ENCODE peak calls at places on chromosomes 3 and 15, in six cellular contexts. W is left ventricle myocardium superior, S is HCT116, N is left ventricle myocardium inferior, H is GM12891, Z is T-helper 2 cell. T is an unnamed sample.

GRCh38 chr3:112640333-112640863 is 545 bp downstream of the CCDC80 start:
- DNase-seq in N (no peak), H (no peak), W (no peak), Z (no peak), S (no peak), T (no peak)

GRCh38 chr3:33722186-33722585 is 4.1 kb upstream of the CLASP2 start:
- DNase-seq in S (no peak), W (no peak), H (no peak), Z (no peak), N (no peak), T (no peak)

GRCh38 chr3:107124885-107125284 is 252.4 kb upstream of the CCDC54 start:
- DNase-seq in W (peak), Z (no peak), N (peak), H (no peak), S (no peak), T (no peak)

GRCh38 chr15:63699391-63699790 is 102.2 kb downstream of the FBXL22 start:
- DNase-seq in N (no peak), H (no peak), Z (no peak), S (no peak), W (no peak), T (no peak)

GRCh38 chr3:142117052-142117451 is 32.3 kb downstream of the TFDP2 start:
- DNase-seq in W (no peak), S (peak), H (no peak), N (no peak), Z (no peak), T (no peak)

GRCh38 chr3:152155246-152155645 is 113.5 kb upstream of the MBNL1 start:
- DNase-seq in N (no peak), W (no peak), Z (no peak), H (no peak), S (no peak), T (no peak)

GRCh38 chr15:66252411-66253295 is 897 bp downstream of the MEGF11 start:
- DNase-seq in S (peak), W (peak), Z (no peak), H (peak), N (peak), T (peak)

GRCh38 chr15:57198654-57199241 is 177.6 kb upstream of the CGNL1 start:
- DNase-seq in N (no peak), W (no peak), S (no peak), Z (no peak), H (no peak), T (no peak)

GRCh38 chr3:112084980-112085697 is 1.1 kb upstream of the C3orf52 start:
- DNase-seq in Z (no peak), W (no peak), N (no peak), S (no peak), H (no peak), T (no peak)

GRCh38 chr15:77004189-77004588 is 9.3 kb downstream of the PSTPIP1 start:
- DNase-seq in Z (no peak), W (peak), H (no peak), S (no peak), N (peak), T (peak)

GRCh38 chr3:54897028-54897711 is 30.7 kb downstream of the LRTM1 start:
- DNase-seq in S (no peak), N (no peak), Z (no peak), H (no peak), W (no peak), T (no peak)

GRCh38 chr3:28476194-28476593 is 127.6 kb upstream of the AZI2 start:
- DNase-seq in W (no peak), N (no peak), Z (no peak), S (peak), H (peak), T (no peak)

GRCh38 chr3:54949491-54950044 is 21.7 kb upstream of the LRTM1 start:
- DNase-seq in N (no peak), H (no peak), S (no peak), Z (no peak), W (no peak), T (no peak)

GRCh38 chr3:150469931-150470740 is 62.0 kb downstream of the TSC22D2 start:
- DNase-seq in Z (no peak), W (no peak), N (no peak), S (peak), H (no peak), T (no peak)

GRCh38 chr3:125192190-125193035 is 20.1 kb downstream of the SLC12A8 start:
- DNase-seq in N (no peak), H (peak), S (no peak), Z (no peak), W (no peak), T (no peak)

GRCh38 chr15:69629631-69630161 is 177.1 kb downstream of the RPLP1 start:
- DNase-seq in Z (no peak), N (no peak), W (no peak), H (no peak), S (no peak), T (no peak)